ENCODE peak calls at places on chromosomes 7 and 10, in eight cellular contexts. E is anterior cingulate cortex; O is IMR-90; V is brain microvascular endothelial cell; G is stimulated activated CD4-positive, alpha-beta T cell treated with anti-CD3 and anti-CD28 coated beads, Interleukin-15, amount 100 ng/mL, for 24 hours; F is fibroblast of lung; R is psoas muscle; X is LoVo. U is an unnamed sample.

GRCh38 chr10:88041243-88042161 is 178.1 kb downstream of the PTEN start:
- DNase-seq in X (no peak), G (no peak), O (peak), E (no peak), R (no peak), F (no peak), V (no peak), U (no peak)

GRCh38 chr7:2114052-2114451 is 118.7 kb downstream of the MAD1L1 start:
- DNase-seq in X (no peak), E (no peak), G (no peak), O (peak), R (no peak), F (peak), V (peak), U (no peak)

GRCh38 chr10:72306215-72306760 is 32.6 kb downstream of the DDIT4 start:
- DNase-seq in R (no peak), X (no peak), V (no peak), G (no peak), F (no peak), E (no peak), O (no peak), U (no peak)

GRCh38 chr7:26103541-26104070 is 48.4 kb upstream of the NFE2L3 start:
- DNase-seq in F (no peak), G (no peak), R (no peak), X (no peak), V (no peak), E (no peak), O (no peak), U (no peak)

GRCh38 chr10:73789659-73790055 is 4.3 kb downstream of the ZSWIM8 start:
- DNase-seq in R (no peak), V (no peak), X (no peak), F (no peak), G (no peak), O (no peak), E (no peak), U (no peak)

GRCh38 chr7:29924684-29925083 is 64.9 kb downstream of the SCRN1 start:
- DNase-seq in X (no peak), G (peak), F (no peak), O (no peak), E (no peak), V (no peak), R (no peak), U (no peak)

GRCh38 chr10:1609596-1609995 is 127.7 kb downstream of the ADARB2 start:
- DNase-seq in X (no peak), V (no peak), G (no peak), F (no peak), R (no peak), O (no peak), E (no peak), U (no peak)

GRCh38 chr7:149147072-149147729 is at the start of gene ZNF398:
- DNase-seq in V (peak), G (peak), O (peak), R (peak), E (peak), F (peak), X (peak), U (peak)

GRCh38 chr7:1761097-1761496 is 91.0 kb downstream of the ELFN1 start:
- DNase-seq in R (no peak), O (no peak), X (no peak), G (no peak), F (no peak), E (no peak), V (no peak), U (no peak)

GRCh38 chr10:79182763-79183467 is 114.1 kb downstream of the ZMIZ1 start:
- DNase-seq in R (no peak), V (no peak), E (no peak), F (no peak), X (no peak), O (no peak), G (no peak), U (no peak)

GRCh38 chr10:133438711-133439273 is 14.4 kb upstream of the SPRN start:
- DNase-seq in G (no peak), F (no peak), X (peak), E (no peak), R (no peak), V (peak), O (no peak), U (peak)

GRCh38 chr10:103968441-103969391 is 1.8 kb downstream of the SLK start:
- DNase-seq in G (no peak), F (peak), X (no peak), O (peak), R (no peak), E (no peak), V (no peak), U (no peak)

GRCh38 chr7:118777308-118777707 is 552.8 kb downstream of the ANKRD7 start:
- DNase-seq in F (no peak), R (no peak), X (no peak), E (no peak), O (no peak), G (no peak), V (no peak), U (no peak)

GRCh38 chr10:80447618-80448190 is 6.4 kb upstream of the TSPAN14 start:
- DNase-seq in V (no peak), O (no peak), E (no peak), X (no peak), F (no peak), R (no peak), G (no peak), U (no peak)

GRCh38 chr7:147700702-147701101 is 889.9 kb upstream of the C7orf33 start:
- DNase-seq in V (no peak), F (no peak), R (no peak), O (no peak), G (no peak), E (no peak), X (no peak), U (no peak)

GRCh38 chr10:86346169-86346793 is 20.3 kb downstream of the GRID1 start:
- DNase-seq in F (no peak), R (no peak), G (no peak), O (no peak), E (no peak), X (peak), V (no peak), U (no peak)

GRCh38 chr10:84523509-84523908 is 195.1 kb downstream of the CCSER2 start:
- DNase-seq in O (no peak), E (no peak), V (no peak), F (no peak), X (peak), G (no peak), R (no peak), U (no peak)

GRCh38 chr7:131365876-131366275 is 38.2 kb downstream of the MKLN1 start:
- DNase-seq in O (peak), F (peak), V (no peak), R (no peak), E (no peak), X (no peak), G (no peak), U (no peak)

GRCh38 chr7:158623241-158623640 is 35.6 kb upstream of the PTPRN2 start:
- DNase-seq in G (no peak), O (no peak), E (no peak), V (no peak), F (no peak), X (no peak), R (no peak), U (no peak)

U was measured in lower leg skin.